ENCODE peak calls at places on chromosomes 11 and 22, in seven cellular contexts. A is upper lobe of right lung, G is body of pancreas, N is kidney, T is cardiac muscle cell, Y is mucosa of descending colon, U is mammary epithelial cell. E is an unnamed sample. For H3K36me3, the result is how much of the 10 kb centered on the place peaks cover.

GRCh38 chr11:62732830-62733229 is 4.5 kb downstream of the TTC9C start:
- DNase-seq in A (no peak), G (no peak), N (no peak), T (peak), Y (no peak), U (peak), E (no peak)

GRCh38 chr11:405323-405975 is 9.3 kb downstream of the SIGIRR start:
- DNase-seq in A (no peak), G (peak), N (peak), T (peak), Y (peak), U (no peak), E (no peak)

GRCh38 chr11:75644370-75644769 is 24.5 kb downstream of the MAP6 start:
- DNase-seq in A (no peak), G (no peak), N (no peak), T (no peak), Y (no peak), U (no peak), E (no peak)

GRCh38 chr11:8233691-8234424 is 29.8 kb downstream of the LMO1 start:
- DNase-seq in A (no peak), G (no peak), N (peak), T (peak), Y (no peak), U (peak), E (no peak)

GRCh38 chr11:60919320-60919719 is 4.9 kb upstream of the TMEM132A start:
- DNase-seq in A (no peak), G (no peak), N (no peak), T (no peak), Y (no peak), U (peak), E (no peak)

GRCh38 chr11:114883472-114883871 is 205.1 kb downstream of the NXPE2 start:
- DNase-seq in A (no peak), G (no peak), N (no peak), T (no peak), Y (no peak), U (no peak), E (no peak)

GRCh38 chr11:420911-421321 is 6.1 kb upstream of the SIGIRR start:
- DNase-seq in A (no peak), G (no peak), N (peak), T (no peak), Y (peak), U (no peak), E (no peak)

GRCh38 chr11:115208808-115209259 is 295.4 kb downstream of the CADM1 start:
- DNase-seq in A (no peak), G (no peak), N (no peak), T (no peak), Y (no peak), U (no peak), E (no peak)

GRCh38 chr22:18082467-18082866 is 4.7 kb downstream of the PEX26 start:
- DNase-seq in A (no peak), G (no peak), N (no peak), T (no peak), Y (no peak), U (no peak), E (no peak)

GRCh38 chr22:18035740-18036139 is 11.4 kb upstream of the MICAL3 start:
- DNase-seq in A (no peak), G (peak), N (peak), T (peak), Y (no peak), U (peak), E (no peak)

GRCh38 chr11:75482931-75483469 is 42.7 kb downstream of the GDPD5 start:
- DNase-seq in A (no peak), G (peak), N (peak), T (no peak), Y (no peak), U (no peak), E (no peak)

GRCh38 chr11:66676279-66676919 is 1.3 kb downstream of the RBM4B start:
- DNase-seq in A (peak), G (no peak), N (no peak), T (no peak), Y (no peak), U (no peak), E (no peak)

GRCh38 chr22:45094826-45095225 is 68.9 kb upstream of the NUP50 start:
- DNase-seq in A (no peak), G (no peak), N (no peak), T (no peak), Y (no peak), U (no peak), E (no peak)

GRCh38 chr22:44200855-44201550 is 20.3 kb downstream of the PARVG start:
- DNase-seq in A (no peak), G (no peak), N (peak), T (peak), Y (peak), U (no peak), E (no peak)

GRCh38 chr11:575324-575995 is 810 bp upstream of the PHRF1 start:
- DNase-seq in A (no peak), G (no peak), N (no peak), T (no peak), Y (peak), U (peak), E (peak)

GRCh38 chr11:72758690-72759389 is 6.6 kb upstream of the ARAP1 start:
- DNase-seq in A (no peak), G (peak), N (peak), T (peak), Y (no peak), U (no peak), E (no peak)

GRCh38 chr11:44944853-44945235 is 5.8 kb downstream of the TP53I11 start:
- DNase-seq in A (no peak), G (no peak), N (no peak), T (no peak), Y (no peak), U (no peak), E (no peak)

GRCh38 chr11:77102246-77103210 is at the start of gene OMP:
- DNase-seq in A (peak), G (peak), N (peak), T (no peak), Y (peak), U (no peak), E (no peak)

GRCh38 chr22:17920992-17921650 is 103.2 kb downstream of the MICAL3 start:
- DNase-seq in A (no peak), G (no peak), N (no peak), T (peak), Y (no peak), U (no peak), E (no peak)

GRCh38 chr22:46083383-46084350 is 66.7 kb upstream of the PPARA start:
- DNase-seq in A (peak), G (peak), N (peak), T (no peak), Y (peak), U (peak), E (no peak)

GRCh38 chr11:127996825-127997224 is 590.5 kb downstream of the ETS1 start:
- DNase-seq in A (no peak), G (no peak), N (no peak), T (peak), Y (no peak), U (no peak), E (no peak)

GRCh38 chr11:64856382-64857227 is 12.2 kb upstream of the CDC42BPG start:
- DNase-seq in A (peak), G (peak), N (peak), T (peak), Y (peak), U (peak), E (peak)

GRCh38 chr11:81255905-81256304 is 1477.8 kb downstream of the FAM181B start:
- DNase-seq in A (no peak), G (no peak), N (no peak), T (no peak), Y (no peak), U (no peak), E (no peak)

GRCh38 chr11:102430158-102430836 is 22.3 kb downstream of the TMEM123 start:
- DNase-seq in A (no peak), G (no peak), N (no peak), T (no peak), Y (no peak), U (no peak), E (no peak)

GRCh38 chr11:9170450-9170849 is 79.1 kb upstream of the SCUBE2 start:
- DNase-seq in A (no peak), G (no peak), N (no peak), T (peak), Y (no peak), U (no peak), E (no peak)

GRCh38 chr22:50016988-50017700 is 4.6 kb upstream of the IL17REL start:
- DNase-seq in A (no peak), G (no peak), N (peak), T (no peak), Y (peak), U (no peak), E (no peak)

GRCh38 chr11:17277024-17277584 is 565 bp downstream of the NUCB2 start:
- DNase-seq in A (no peak), G (no peak), N (no peak), T (peak), Y (no peak), U (peak), E (no peak)

GRCh38 chr11:108733479-108734116 is 68.7 kb downstream of the DDX10 start:
- DNase-seq in A (no peak), G (no peak), N (no peak), T (peak), Y (no peak), U (peak), E (no peak)

GRCh38 chr11:14059491-14059890 is 97.0 kb downstream of the SPON1 start:
- DNase-seq in A (no peak), G (no peak), N (no peak), T (no peak), Y (no peak), U (no peak), E (no peak)

GRCh38 chr22:49093192-49093880 is 734.3 kb downstream of the BRD1 start:
- DNase-seq in A (no peak), G (no peak), N (peak), T (no peak), Y (no peak), U (no peak), E (no peak)

DNA sequence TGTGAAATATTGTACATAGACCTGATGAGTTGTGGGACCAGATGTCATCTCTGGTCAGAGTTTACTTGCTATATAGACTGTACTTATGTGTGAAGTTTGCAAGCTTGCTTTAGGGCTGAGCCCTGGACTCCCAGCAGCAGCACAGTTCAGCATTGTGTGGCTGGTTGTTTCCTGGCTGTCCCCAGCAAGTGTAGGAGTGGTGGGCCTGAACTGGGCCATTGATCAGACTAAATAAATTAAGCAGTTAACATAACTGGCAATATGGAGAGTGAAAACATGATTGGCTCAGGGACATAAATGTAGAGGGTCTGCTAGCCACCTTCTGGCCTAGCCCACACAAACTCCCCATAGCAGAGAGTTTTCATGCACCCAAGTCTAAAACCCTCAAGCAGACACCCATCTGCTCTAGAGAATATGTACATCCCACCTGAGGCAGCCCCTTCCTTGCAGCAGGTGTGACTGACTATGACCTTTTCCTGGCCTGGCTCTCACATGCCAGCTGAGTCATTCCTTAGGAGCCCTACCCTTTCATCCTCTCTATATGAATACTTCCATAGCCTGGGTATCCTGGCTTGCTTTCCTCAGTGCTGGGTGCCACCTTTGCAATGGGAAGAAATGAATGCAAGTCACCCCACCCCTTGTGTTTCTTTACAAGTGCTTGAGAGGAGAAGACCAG is 12.3 kb downstream of the PIK3IP1 start:
- DNase-seq in A (no peak), G (no peak), N (no peak), T (no peak), Y (no peak), U (peak), E (no peak)
- H3K36me3 ChIP-seq in A (half or more), G (under half), N (under half), T (under half), Y (under half), U (under half), E (under half)

GRCh38 chr22:27057717-27058116 is 400.3 kb downstream of the MIAT start:
- DNase-seq in A (no peak), G (no peak), N (no peak), T (no peak), Y (no peak), U (no peak), E (no peak)

GRCh38 chr22:27063841-27064240 is 406.5 kb downstream of the MIAT start:
- DNase-seq in A (no peak), G (no peak), N (no peak), T (no peak), Y (no peak), U (no peak), E (no peak)

GRCh38 chr22:27063381-27063780 is 406.0 kb downstream of the MIAT start:
- DNase-seq in A (no peak), G (no peak), N (no peak), T (peak), Y (no peak), U (no peak), E (no peak)

GRCh38 chr22:27062857-27063256 is 405.5 kb downstream of the MIAT start:
- DNase-seq in A (no peak), G (no peak), N (no peak), T (no peak), Y (no peak), U (no peak), E (no peak)

GRCh38 chr22:27060188-27060587 is 402.8 kb downstream of the MIAT start:
- DNase-seq in A (no peak), G (no peak), N (no peak), T (no peak), Y (no peak), U (no peak), E (no peak)
- H3K36me3 ChIP-seq in A (under half), G (under half), N (under half), T (under half), Y (under half), U (under half), E (under half)

DNA sequence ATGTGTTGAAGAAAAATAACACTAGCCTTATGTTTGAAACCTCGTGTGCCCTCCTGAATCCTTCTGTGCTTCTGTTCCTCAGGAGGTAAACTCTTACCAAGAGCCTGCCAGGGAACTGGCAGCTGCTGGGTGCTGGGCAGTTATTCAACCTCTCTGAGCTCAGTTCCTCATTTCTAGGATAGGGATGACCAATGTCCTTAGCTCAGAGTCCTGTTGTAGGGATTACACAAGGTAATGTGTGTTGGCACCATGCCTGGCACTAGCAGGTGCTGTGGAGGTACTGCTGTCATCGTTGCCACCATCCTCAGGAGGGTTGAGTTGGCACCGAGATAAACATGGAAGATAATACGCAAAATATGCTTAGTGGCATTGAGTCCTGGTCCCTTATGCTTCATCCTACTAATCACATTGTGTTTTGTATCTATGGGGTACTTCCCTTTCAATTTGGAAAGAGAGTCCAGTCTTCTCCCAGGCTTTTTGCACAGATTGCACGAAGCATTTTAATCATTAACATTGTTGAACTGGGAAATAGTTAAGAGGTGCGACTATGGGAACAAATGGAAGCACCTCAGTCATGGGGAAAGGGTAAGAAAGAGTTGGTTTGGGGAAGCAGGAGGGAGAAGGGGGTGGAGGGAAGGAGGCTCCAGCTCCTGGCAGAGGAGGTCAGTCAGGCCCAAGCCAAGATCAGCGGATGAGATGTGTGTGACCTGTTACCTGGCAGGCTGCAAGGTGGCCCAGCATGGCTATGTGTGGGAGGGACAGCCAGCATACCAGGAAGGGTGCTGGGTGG is 56.7 kb downstream of the CABIN1 start:
- DNase-seq in A (peak), G (peak), N (peak), T (no peak), Y (no peak), U (no peak), E (no peak)
- H3K36me3 ChIP-seq in A (half or more), G (under half), N (under half), T (under half), Y (under half), U (under half), E (under half)

DNA sequence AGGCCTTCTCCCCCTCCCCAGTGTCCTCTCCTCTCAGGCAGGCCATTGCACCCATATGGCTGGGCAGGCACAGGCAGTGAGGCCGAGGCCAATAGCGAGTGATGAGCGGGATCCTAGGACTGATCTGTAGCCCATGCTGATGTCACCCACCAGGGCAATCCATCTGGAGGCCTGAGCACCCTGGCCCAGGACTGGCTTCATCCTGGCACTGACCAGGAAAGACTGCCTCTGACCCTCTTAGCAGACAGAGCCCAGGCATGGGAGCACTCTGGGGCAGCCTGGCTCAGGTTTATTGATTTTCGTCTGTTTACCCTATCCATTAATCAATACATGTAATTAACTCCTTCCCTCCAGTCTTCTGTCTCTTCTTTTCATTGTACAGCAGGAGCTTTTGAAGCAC is 5.1 kb upstream of the TIRAP start:
- DNase-seq in A (no peak), G (no peak), N (no peak), T (no peak), Y (no peak), U (no peak), E (no peak)
- H3K36me3 ChIP-seq in A (under half), G (under half), N (under half), T (under half), Y (under half), U (under half), E (under half)

GRCh38 chr22:21681566-21682370 is 16.0 kb downstream of the PPIL2 start:
- DNase-seq in A (no peak), G (no peak), N (no peak), T (no peak), Y (peak), U (no peak), E (no peak)

GRCh38 chr22:21679383-21679782 is 13.6 kb downstream of the PPIL2 start:
- DNase-seq in A (no peak), G (no peak), N (no peak), T (no peak), Y (peak), U (no peak), E (no peak)

GRCh38 chr22:21682385-21683175 is 16.8 kb downstream of the PPIL2 start:
- DNase-seq in A (no peak), G (peak), N (no peak), T (no peak), Y (peak), U (no peak), E (no peak)

GRCh38 chr22:21683401-21683811 is 17.6 kb downstream of the PPIL2 start:
- DNase-seq in A (no peak), G (peak), N (no peak), T (no peak), Y (peak), U (no peak), E (no peak)

DNA sequence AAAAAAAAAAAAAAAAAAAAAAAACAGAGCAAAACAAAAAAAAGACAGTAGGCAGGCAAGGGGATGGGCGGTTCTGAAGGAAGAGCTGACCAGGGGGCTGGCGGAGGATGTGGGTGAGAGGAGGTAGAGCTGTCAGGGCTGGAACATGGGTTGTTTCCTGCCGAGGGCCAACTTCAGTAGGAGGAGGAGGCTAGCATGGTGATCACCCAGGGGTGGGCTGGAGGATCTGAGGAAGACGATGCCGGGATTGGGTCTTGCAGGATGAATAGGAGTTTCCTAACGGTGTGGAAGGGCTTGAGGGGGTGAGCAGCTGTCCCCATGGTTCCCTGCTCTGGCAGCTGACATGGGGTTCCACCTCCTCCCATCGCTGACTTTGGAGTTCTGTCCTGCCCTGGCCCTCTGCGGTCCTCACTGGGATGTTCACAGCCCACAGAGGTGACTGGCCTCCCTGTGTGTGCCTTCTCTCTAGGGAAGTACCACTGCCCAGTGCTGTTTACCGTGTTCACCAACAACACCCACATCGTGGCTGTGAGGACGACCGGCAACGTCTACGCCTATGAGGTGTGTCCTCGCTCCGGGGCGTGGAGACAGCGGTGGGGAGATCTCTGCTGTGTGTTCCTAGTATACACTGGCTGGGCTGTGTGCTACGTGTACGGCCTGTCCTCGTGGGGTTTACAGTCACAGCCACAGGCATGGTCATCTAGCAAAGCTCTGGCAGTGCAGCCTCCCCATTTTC is 15.2 kb downstream of the PPIL2 start:
- DNase-seq in A (no peak), G (no peak), N (no peak), T (no peak), Y (peak), U (no peak), E (no peak)
- H3K36me3 ChIP-seq in A (under half), G (under half), N (under half), T (under half), Y (under half), U (under half), E (under half)

DNA sequence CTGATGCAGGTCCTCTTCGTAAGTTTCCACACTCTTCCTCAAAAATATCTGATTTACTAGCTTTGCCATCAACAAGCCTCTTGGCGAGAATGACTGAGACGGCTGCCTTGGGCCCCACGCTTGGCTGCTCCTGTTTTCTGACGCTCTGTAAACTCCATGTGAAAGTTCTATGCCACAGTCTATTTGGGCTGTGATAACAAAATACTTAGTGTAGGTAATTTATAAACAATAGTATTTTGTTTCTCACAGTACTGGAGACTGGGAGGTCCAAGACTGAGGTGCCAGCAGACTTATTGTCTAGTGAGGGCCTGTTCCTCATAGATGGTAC is 123.2 kb upstream of the SORL1-AS1 start:
- DNase-seq in A (no peak), G (no peak), N (no peak), T (no peak), Y (no peak), U (no peak), E (no peak)
- H3K36me3 ChIP-seq in A (under half), G (under half), N (under half), T (under half), Y (under half), U (under half), E (under half)